ENCODE peak calls at places on chromosomes 16 and 17, in four cellular contexts. D, Q, C and H are unnamed samples.

GRCh38 chr17:74840989-74841666 is 18.6 kb downstream of the GRIN2C start:
- DNase-seq in D (no peak), Q (peak; percentile 60), C (no peak), H (peak; percentile 28)

GRCh38 chr16:21684199-21684598 is 20.4 kb downstream of the OTOA start:
- DNase-seq in D (peak; percentile 47), Q (peak; percentile 58), C (no peak), H (peak; percentile 50)

GRCh38 chr16:84885024-84885910 is 65.5 kb downstream of the CRISPLD2 start:
- DNase-seq in D (no peak), Q (no peak), C (no peak), H (peak; percentile 41)

GRCh38 chr17:35214192-35214591 is 20.0 kb upstream of the SLC35G3 start:
- DNase-seq in D (no peak), Q (no peak), C (no peak), H (no peak)

GRCh38 chr17:7841622-7842379 is 7.8 kb downstream of the KDM6B start:
- DNase-seq in D (peak; percentile 92), Q (peak; percentile 75), C (no peak), H (peak; percentile 80)

GRCh38 chr16:69917739-69918138 is 33.4 kb upstream of the CLEC18A start:
- DNase-seq in D (peak; percentile 87), Q (no peak), C (peak; percentile 46), H (no peak)

GRCh38 chr17:68052810-68053209 is 17.3 kb downstream of the KPNA2 start:
- DNase-seq in D (no peak), Q (no peak), C (no peak), H (no peak)

GRCh38 chr16:11539635-11540034 is 47.1 kb downstream of the LITAF start:
- DNase-seq in D (no peak), Q (no peak), C (no peak), H (no peak)

GRCh38 chr17:77212833-77213777 is 72.3 kb downstream of the SEC14L1 start:
- DNase-seq in D (no peak), Q (no peak), C (no peak), H (no peak)

GRCh38 chr17:60106377-60107059 is 27.8 kb upstream of the HEATR6 start:
- DNase-seq in D (no peak), Q (no peak), C (no peak), H (no peak)

GRCh38 chr16:27803775-27804549 is 254.0 kb downstream of the KATNIP start:
- DNase-seq in D (no peak), Q (no peak), C (no peak), H (no peak)

GRCh38 chr17:66331038-66331816 is 28.8 kb downstream of the PRKCA start:
- DNase-seq in D (no peak), Q (no peak), C (no peak), H (no peak)

GRCh38 chr16:77690416-77690815 is 31.9 kb upstream of the NUDT7 start:
- DNase-seq in D (peak; percentile 5), Q (no peak), C (no peak), H (no peak)

GRCh38 chr17:18256351-18256750 is 2.2 kb downstream of the FLII start:
- DNase-seq in D (no peak), Q (no peak), C (no peak), H (no peak)

GRCh38 chr16:1296688-1297412 is 12.6 kb upstream of the UBE2I start:
- DNase-seq in D (peak; percentile 80), Q (no peak), C (no peak), H (peak; percentile 87)

GRCh38 chr17:77180503-77181330 is 39.9 kb downstream of the SEC14L1 start:
- DNase-seq in D (no peak), Q (no peak), C (no peak), H (peak; percentile 87)

DNA sequence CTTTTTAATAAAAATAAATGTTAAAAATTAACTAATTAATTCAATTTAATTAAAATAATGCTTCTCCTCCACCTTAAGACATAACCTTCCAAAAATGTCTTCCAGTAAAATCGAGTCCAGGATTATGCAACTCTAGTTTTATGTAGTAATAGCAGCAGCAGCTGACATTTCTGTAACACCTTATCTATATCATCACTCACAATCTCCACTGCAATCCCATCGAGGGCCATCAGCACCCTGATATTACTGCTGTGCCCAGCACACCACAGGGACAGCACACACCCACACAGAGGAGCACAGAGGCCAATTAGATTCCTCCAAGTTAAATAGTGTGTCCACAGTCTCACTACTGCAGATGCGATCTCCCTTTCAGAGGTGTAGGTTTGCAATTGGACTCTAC is 2.9 kb downstream of the RPH3AL start:
- DNase-seq in D (no peak), Q (no peak), C (no peak), H (no peak)
- TF ChIP-seq EP300 in D (no peak), Q (no peak), C (no peak), H (no peak)

GRCh38 chr17:16398270-16399267 is 16.8 kb upstream of the TRPV2 start:
- DNase-seq in D (no peak), Q (peak; percentile 52), C (no peak), H (peak; percentile 79)
- TF ChIP-seq PHF8 in D (no peak), Q (no peak), C (no peak), H (no peak)

GRCh38 chr16:74468807-74469511 is 47.7 kb upstream of the CLEC18B start:
- DNase-seq in D (no peak), Q (no peak), C (no peak), H (peak; percentile 14)
- TF ChIP-seq EP300 in D (no peak), Q (no peak), C (no peak), H (no peak)

GRCh38 chr17:511001-511690 is 158.5 kb upstream of the RPH3AL start:
- DNase-seq in D (no peak), Q (no peak), C (no peak), H (no peak)
- TF ChIP-seq PHF8 in D (no peak), Q (no peak), C (no peak), H (no peak)

GRCh38 chr16:4922721-4923342 is 14.1 kb downstream of the PPL start:
- DNase-seq in D (no peak), Q (no peak), C (no peak), H (no peak)

GRCh38 chr16:4924593-4925378 is 12.2 kb downstream of the PPL start:
- DNase-seq in D (no peak), Q (no peak), C (no peak), H (peak; percentile 84)

GRCh38 chr16:4920826-4921225 is 16.1 kb downstream of the PPL start:
- DNase-seq in D (no peak), Q (no peak), C (no peak), H (no peak)

GRCh38 chr16:4925791-4926190 is 11.2 kb downstream of the PPL start:
- DNase-seq in D (no peak), Q (no peak), C (no peak), H (no peak)

GRCh38 chr16:4923853-4924252 is 13.1 kb downstream of the PPL start:
- DNase-seq in D (no peak), Q (no peak), C (no peak), H (no peak)
- TF ChIP-seq EP300 in D (no peak), Q (no peak), C (no peak), H (no peak)

GRCh38 chr17:50056217-50056960 is 479 bp downstream of the ITGA3 start:
- DNase-seq in D (peak; percentile 82), Q (peak; percentile 45), C (no peak), H (peak; percentile 45)
- TF ChIP-seq PHF8 in D (no peak), Q (no peak), C (peak; percentile 40), H (no peak)

GRCh38 chr16:86396318-86396882 is 113.9 kb upstream of the FOXF1 start:
- DNase-seq in D (no peak), Q (no peak), C (no peak), H (no peak)
- TF ChIP-seq EP300 in D (no peak), Q (no peak), C (no peak), H (no peak)

DNA sequence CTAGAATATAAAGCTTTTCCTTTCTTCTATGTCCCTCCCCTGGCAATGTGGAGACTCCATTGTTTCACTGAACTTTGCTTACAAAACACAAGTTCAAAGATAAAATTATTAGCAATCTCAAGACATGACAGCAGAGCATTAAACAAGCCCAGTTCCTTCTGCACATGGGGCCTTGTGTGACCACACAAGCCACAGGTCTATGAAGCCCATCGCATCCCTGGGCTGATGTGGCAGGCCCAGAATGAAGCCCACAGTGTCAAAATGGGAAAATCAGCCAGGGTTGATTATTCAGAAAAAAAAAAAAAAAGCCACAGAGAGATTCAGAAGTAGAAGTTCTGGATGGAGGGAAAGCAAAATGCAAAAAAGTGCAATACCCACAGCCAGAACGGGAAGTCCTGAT is 13.0 kb upstream of the SLC39A11 start:
- DNase-seq in D (no peak), Q (no peak), C (no peak), H (no peak)
- TF ChIP-seq PHF8 in D (no peak), Q (no peak), C (no peak), H (no peak)

GRCh38 chr17:15977894-15978293 is 21.6 kb downstream of the ZSWIM7 start:
- DNase-seq in D (no peak), Q (no peak), C (no peak), H (no peak)
- TF ChIP-seq EP300 in D (no peak), Q (no peak), C (no peak), H (no peak)

GRCh38 chr17:42110301-42111264 is 1.9 kb downstream of the DHX58 start:
- DNase-seq in D (no peak), Q (no peak), C (no peak), H (no peak)

GRCh38 chr17:42107124-42107523 is 5.4 kb downstream of the DHX58 start:
- DNase-seq in D (no peak), Q (no peak), C (no peak), H (no peak)

GRCh38 chr17:42106009-42106408 is 6.5 kb downstream of the DHX58 start:
- DNase-seq in D (no peak), Q (no peak), C (no peak), H (no peak)

GRCh38 chr17:42109086-42109485 is 3.4 kb downstream of the DHX58 start:
- DNase-seq in D (no peak), Q (no peak), C (no peak), H (no peak)

DNA sequence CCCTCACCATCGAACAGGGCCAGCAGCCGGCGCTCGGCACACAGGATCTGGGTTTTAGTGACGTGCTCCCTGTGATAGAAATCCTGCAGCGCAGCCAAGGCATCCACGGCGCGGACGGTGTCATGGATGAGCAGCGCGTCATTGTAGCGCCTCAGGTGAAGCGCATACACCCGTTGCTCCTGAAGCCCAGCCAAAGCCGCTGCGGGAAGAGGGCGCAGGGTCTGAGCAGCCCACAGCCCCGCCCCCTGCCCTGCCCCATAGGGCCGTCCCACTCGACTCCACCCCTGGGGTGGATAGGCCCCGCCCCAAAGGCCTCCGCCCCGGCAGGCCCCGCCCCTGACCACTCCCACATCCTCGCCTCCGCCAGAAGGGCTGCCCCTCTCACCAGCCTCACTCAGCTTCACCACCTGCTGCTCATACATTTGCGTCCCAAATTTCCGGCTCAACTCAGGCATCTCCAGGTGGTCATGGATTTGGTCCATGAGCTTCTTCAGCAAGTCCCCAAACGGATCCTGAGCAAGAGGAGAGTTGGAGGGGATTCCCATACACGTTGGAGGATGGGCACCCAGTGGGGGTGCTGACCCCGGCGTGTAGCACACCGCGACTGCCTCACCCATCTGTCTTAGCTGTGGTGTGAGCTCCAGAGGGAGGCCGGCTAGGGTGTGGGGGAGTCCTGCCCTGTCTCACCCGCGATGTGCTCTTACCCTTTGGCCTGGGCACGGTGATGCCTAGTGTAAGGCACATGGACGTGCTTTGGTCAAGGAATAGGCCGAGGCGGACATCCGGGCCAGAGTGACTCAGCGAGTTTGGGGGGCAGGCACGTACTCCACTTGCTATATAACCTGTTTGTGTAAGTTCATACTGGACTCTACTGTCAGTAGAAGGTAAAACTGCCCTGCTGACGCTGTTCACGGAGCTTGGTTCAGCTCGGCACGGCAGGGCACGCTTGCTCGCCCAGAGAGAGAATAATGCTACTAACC is 4.6 kb downstream of the DHX58 start:
- DNase-seq in D (peak; percentile 76), Q (peak; percentile 100), C (peak; percentile 84), H (no peak)
- TF ChIP-seq PHF8 in D (no peak), Q (no peak), C (no peak), H (no peak)